ENCODE peak calls at places on chromosome 22, in eight cellular contexts. K is colonic mucosa, S is A549, X is heart left ventricle, E is ovary, A is H1, G is esophagus squamous epithelium, M is cardiac muscle cell. U is an unnamed sample. For H3K9me3 and H3K4me1, the result is how much of the 10 kb centered on the place peaks cover.

GRCh38 chr22:17258015-17258827 is 39.0 kb upstream of the ADA2 start:
- DNase-seq in K (peak), S (no peak), X (peak), E (no peak), A (peak), G (no peak), M (peak), U (peak)

GRCh38 chr22:35333220-35333619 is 33.5 kb downstream of the TOM1 start:
- DNase-seq in K (no peak), S (no peak), X (no peak), E (no peak), A (no peak), G (no peak), M (no peak), U (no peak)

GRCh38 chr22:22598144-22598543 is 39.1 kb upstream of the PRAME start:
- DNase-seq in K (no peak), S (no peak), X (no peak), E (no peak), A (no peak), G (no peak), M (no peak), U (no peak)

GRCh38 chr22:22465094-22465602 is 43.4 kb downstream of the ZNF280B start:
- DNase-seq in K (no peak), S (no peak), X (no peak), E (no peak), A (no peak), G (no peak), M (no peak), U (no peak)

GRCh38 chr22:17087176-17088131 is 2.7 kb downstream of the IL17RA start:
- DNase-seq in K (no peak), S (no peak), X (peak), E (no peak), A (no peak), G (no peak), M (no peak), U (no peak)

GRCh38 chr22:47152938-47153337 is 390.5 kb downstream of the TBC1D22A start:
- DNase-seq in K (no peak), S (no peak), X (no peak), E (no peak), A (no peak), G (no peak), M (no peak), U (no peak)

GRCh38 chr22:16964366-16964765 is 43.7 kb downstream of the GAB4 start:
- DNase-seq in K (no peak), S (no peak), X (no peak), E (no peak), A (no peak), G (no peak), M (no peak), U (no peak)

GRCh38 chr22:47411006-47411405 is 648.6 kb downstream of the TBC1D22A start:
- DNase-seq in K (no peak), S (no peak), X (no peak), E (no peak), A (no peak), G (no peak), M (no peak), U (no peak)

GRCh38 chr22:46110215-46110614 is 40.1 kb upstream of the PPARA start:
- DNase-seq in K (no peak), S (no peak), X (no peak), E (peak), A (no peak), G (no peak), M (no peak), U (no peak)

GRCh38 chr22:40533712-40534378 is 102.7 kb downstream of the MRTFA start:
- DNase-seq in K (no peak), S (peak), X (no peak), E (no peak), A (no peak), G (no peak), M (peak), U (no peak)

GRCh38 chr22:41641854-41642253 is 20.8 kb downstream of the XRCC6 start:
- DNase-seq in K (no peak), S (no peak), X (no peak), E (no peak), A (no peak), G (no peak), M (no peak), U (no peak)

GRCh38 chr22:23182289-23183106 is 2.2 kb downstream of the BCR start:
- DNase-seq in K (peak), S (no peak), X (no peak), E (no peak), A (no peak), G (no peak), M (peak), U (no peak)

GRCh38 chr22:25564320-25564978 is at the start of gene GRK3:
- DNase-seq in K (peak), S (peak), X (peak), E (peak), A (peak), G (peak), M (peak), U (peak)

GRCh38 chr22:35978889-35979288 is 49.7 kb downstream of the RBFOX2 start:
- DNase-seq in K (no peak), S (no peak), X (no peak), E (no peak), A (no peak), G (no peak), M (no peak), U (no peak)

GRCh38 chr22:50422961-50423815 is 51.6 kb downstream of the SBF1 start:
- DNase-seq in K (no peak), S (no peak), X (no peak), E (no peak), A (no peak), G (no peak), M (no peak), U (no peak)

GRCh38 chr22:46738961-46739870 is 1.2 kb upstream of the CERK start:
- DNase-seq in K (peak), S (peak), X (peak), E (peak), A (peak), G (no peak), M (no peak), U (peak)

GRCh38 chr22:33000342-33001280 is 57.6 kb downstream of the SYN3 start:
- DNase-seq in K (peak), S (peak), X (peak), E (peak), A (peak), G (no peak), M (peak), U (peak)

GRCh38 chr22:17213976-17214375 is 5.3 kb downstream of the ADA2 start:
- DNase-seq in K (peak), S (no peak), X (peak), E (no peak), A (peak), G (no peak), M (peak), U (peak)

GRCh38 chr22:41517172-41518047 is 26.9 kb downstream of the POLR3H start:
- DNase-seq in K (peak), S (peak), X (peak), E (peak), A (peak), G (no peak), M (peak), U (peak)

GRCh38 chr22:46881373-46882118 is 119.1 kb downstream of the TBC1D22A start:
- DNase-seq in K (no peak), S (no peak), X (peak), E (no peak), A (no peak), G (no peak), M (no peak), U (no peak)

GRCh38 chr22:26047920-26048319 is 121.3 kb upstream of the SEZ6L start:
- DNase-seq in K (no peak), S (no peak), X (no peak), E (no peak), A (no peak), G (no peak), M (no peak), U (no peak)

GRCh38 chr22:46654426-46654825 is 34.2 kb downstream of the GRAMD4 start:
- DNase-seq in K (no peak), S (no peak), X (no peak), E (no peak), A (no peak), G (no peak), M (no peak), U (no peak)

GRCh38 chr22:42500164-42500835 is 19.3 kb downstream of the RRP7A start:
- DNase-seq in K (peak), S (peak), X (peak), E (peak), A (peak), G (peak), M (peak), U (peak)

GRCh38 chr22:23080542-23081290 is 10.4 kb downstream of the GNAZ start:
- DNase-seq in K (no peak), S (no peak), X (no peak), E (no peak), A (no peak), G (no peak), M (no peak), U (no peak)

GRCh38 chr22:22678970-22679369 is 34.6 kb downstream of the GGTLC2 start:
- DNase-seq in K (no peak), S (no peak), X (no peak), E (no peak), A (no peak), G (no peak), M (no peak), U (no peak)

GRCh38 chr22:50529416-50530279 is at the start of gene TYMP:
- DNase-seq in K (peak), S (peak), X (peak), E (no peak), A (peak), G (no peak), M (no peak), U (peak)

GRCh38 chr22:46876357-46876934 is 114.0 kb downstream of the TBC1D22A start:
- DNase-seq in K (no peak), S (no peak), X (no peak), E (no peak), A (no peak), G (no peak), M (no peak), U (no peak)

GRCh38 chr22:21754523-21755128 is 19.0 kb upstream of the YPEL1 start:
- DNase-seq in K (peak), S (no peak), X (no peak), E (peak), A (no peak), G (no peak), M (no peak), U (no peak)

GRCh38 chr22:46573781-46574437 is 36.5 kb upstream of the CELSR1 start:
- DNase-seq in K (no peak), S (no peak), X (no peak), E (peak), A (no peak), G (no peak), M (no peak), U (peak)

GRCh38 chr22:24953294-24954113 is 988 bp downstream of the KIAA1671 start:
- DNase-seq in K (peak), S (no peak), X (peak), E (peak), A (peak), G (no peak), M (peak), U (peak)

GRCh38 chr22:27775698-27776409 is 25.7 kb downstream of the MN1 start:
- DNase-seq in K (no peak), S (no peak), X (no peak), E (no peak), A (no peak), G (no peak), M (peak), U (no peak)

GRCh38 chr22:45529966-45530575 is 27.4 kb downstream of the FBLN1 start:
- DNase-seq in K (no peak), S (no peak), X (no peak), E (no peak), A (no peak), G (no peak), M (no peak), U (no peak)

GRCh38 chr22:50576806-50577696 is 1.2 kb downstream of the CPT1B start:
- DNase-seq in K (no peak), S (no peak), X (no peak), E (no peak), A (no peak), G (no peak), M (no peak), U (no peak)

GRCh38 chr22:41848468-41848867 is 15.6 kb downstream of the SREBF2 start:
- DNase-seq in K (peak), S (no peak), X (no peak), E (no peak), A (no peak), G (no peak), M (no peak), U (peak)

GRCh38 chr22:38317237-38317994 is at the start of gene CSNK1E:
- DNase-seq in K (peak), S (peak), X (peak), E (peak), A (peak), G (no peak), M (peak), U (peak)

DNA sequence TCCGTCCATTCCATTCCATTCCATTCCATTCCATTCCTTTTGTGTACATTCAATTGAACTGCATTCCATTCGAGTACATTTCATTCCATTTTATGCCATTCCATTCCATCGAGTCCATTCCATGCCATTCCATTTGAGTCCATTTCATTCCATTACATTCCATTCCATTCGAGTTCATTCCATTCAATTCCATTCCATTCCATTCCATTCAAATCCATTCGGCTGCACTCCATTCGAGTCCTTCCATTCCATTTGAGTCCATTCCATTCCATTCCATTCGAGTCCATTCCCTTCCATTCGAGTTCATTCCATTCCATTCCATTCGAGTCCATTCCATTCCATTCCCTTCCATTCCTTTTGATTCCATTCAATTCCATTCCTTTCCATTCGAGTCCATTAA is 4800.6 kb upstream of the OR11H1 start:
- DNase-seq in K (no peak), S (no peak), X (no peak), E (no peak), A (no peak), G (no peak), M (no peak), U (no peak)
- H3K9me3 ChIP-seq in K (under half), S (under half), X (half or more), E (under half), A (under half), G (under half), M (under half), U (under half)

DNA sequence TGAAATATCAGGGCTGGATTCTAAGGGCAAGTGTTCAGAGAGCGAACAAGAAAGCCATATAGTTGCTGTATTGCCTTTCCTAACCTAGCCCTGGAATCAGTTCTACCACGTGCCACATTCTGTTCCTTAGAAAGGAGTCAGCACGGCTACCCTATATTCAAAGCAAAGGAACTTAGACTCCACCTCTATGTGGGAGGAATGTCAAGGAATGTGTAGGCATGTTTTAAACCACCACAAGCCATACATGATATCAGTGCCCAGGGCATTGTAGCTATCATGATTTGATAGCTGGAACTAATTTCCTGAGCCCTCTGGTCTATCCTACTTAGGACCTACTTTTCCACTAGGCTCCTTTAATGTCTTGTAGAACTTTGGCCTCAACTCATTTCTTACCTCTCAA is 2.5 kb upstream of the EIF4ENIF1 start:
- DNase-seq in K (no peak), S (no peak), X (no peak), E (no peak), A (no peak), G (no peak), M (no peak), U (no peak)
- H3K4me1 ChIP-seq in K (under half), S (under half), X (under half), E (under half), A (under half), G (half or more), M (under half), U (under half)

GRCh38 chr22:20507253-20508066 is at the start of gene MED15:
- DNase-seq in K (peak), S (peak), X (peak), E (peak), A (peak), G (peak), M (peak), U (peak)

GRCh38 chr22:20503816-20504215 is 3.6 kb upstream of the MED15 start:
- DNase-seq in K (peak), S (no peak), X (no peak), E (no peak), A (no peak), G (no peak), M (no peak), U (no peak)

GRCh38 chr22:20508815-20509271 is 1.4 kb downstream of the MED15 start:
- DNase-seq in K (no peak), S (no peak), X (no peak), E (no peak), A (no peak), G (no peak), M (no peak), U (no peak)

GRCh38 chr22:20509344-20510047 is 2.1 kb downstream of the MED15 start:
- DNase-seq in K (peak), S (peak), X (peak), E (peak), A (no peak), G (no peak), M (peak), U (peak)

DNA sequence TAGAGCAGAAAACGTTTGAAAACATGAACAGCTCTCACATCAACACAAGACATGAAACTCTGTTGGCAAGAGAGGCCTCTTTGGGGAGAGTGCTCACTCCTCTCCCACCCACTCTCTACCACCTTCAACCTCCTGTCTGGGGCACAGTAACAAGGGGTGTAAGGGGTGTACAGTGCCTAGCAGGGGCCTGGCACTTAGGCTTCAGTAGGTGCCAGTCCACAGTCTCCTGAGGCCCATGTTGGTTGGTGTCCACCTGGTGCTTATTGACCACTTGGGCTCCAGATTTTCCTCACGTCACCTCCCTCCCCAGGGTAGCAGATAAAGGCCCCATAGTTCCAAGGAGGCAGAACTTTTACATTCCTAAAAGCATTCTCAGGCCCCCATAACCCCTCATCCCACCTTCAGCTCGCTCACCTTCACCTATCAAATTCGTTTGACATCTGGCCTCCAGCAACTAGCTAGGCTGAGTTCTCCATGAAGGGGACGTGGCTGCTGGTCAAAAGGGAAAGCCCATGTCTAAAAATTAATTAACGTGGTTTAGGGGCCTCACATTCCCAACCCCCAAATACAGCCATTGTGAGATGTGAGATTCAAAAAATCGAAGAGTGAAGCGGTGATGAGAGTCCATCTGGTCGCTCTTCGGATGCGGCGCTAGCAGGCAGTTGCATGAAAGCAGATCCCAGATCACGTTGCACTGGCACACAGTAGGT is 712 bp upstream of the MED15 start:
- DNase-seq in K (no peak), S (no peak), X (no peak), E (no peak), A (no peak), G (no peak), M (no peak), U (no peak)
- H3K27ac ChIP-seq in K (no peak), S (peak), X (peak), E (peak), A (no peak), G (peak), M (no peak), U (peak)

GRCh38 chr22:49365191-49365837 is 462.4 kb downstream of the BRD1 start:
- DNase-seq in K (peak), S (no peak), X (no peak), E (no peak), A (no peak), G (no peak), M (no peak), U (no peak)

GRCh38 chr22:49368221-49368975 is 459.3 kb downstream of the BRD1 start:
- DNase-seq in K (peak), S (no peak), X (no peak), E (no peak), A (no peak), G (no peak), M (no peak), U (no peak)

GRCh38 chr22:49367016-49367697 is 460.5 kb downstream of the BRD1 start:
- DNase-seq in K (peak), S (no peak), X (no peak), E (no peak), A (no peak), G (no peak), M (peak), U (no peak)

GRCh38 chr22:49365910-49366309 is 461.8 kb downstream of the BRD1 start:
- DNase-seq in K (peak), S (no peak), X (no peak), E (no peak), A (no peak), G (no peak), M (no peak), U (no peak)

DNA sequence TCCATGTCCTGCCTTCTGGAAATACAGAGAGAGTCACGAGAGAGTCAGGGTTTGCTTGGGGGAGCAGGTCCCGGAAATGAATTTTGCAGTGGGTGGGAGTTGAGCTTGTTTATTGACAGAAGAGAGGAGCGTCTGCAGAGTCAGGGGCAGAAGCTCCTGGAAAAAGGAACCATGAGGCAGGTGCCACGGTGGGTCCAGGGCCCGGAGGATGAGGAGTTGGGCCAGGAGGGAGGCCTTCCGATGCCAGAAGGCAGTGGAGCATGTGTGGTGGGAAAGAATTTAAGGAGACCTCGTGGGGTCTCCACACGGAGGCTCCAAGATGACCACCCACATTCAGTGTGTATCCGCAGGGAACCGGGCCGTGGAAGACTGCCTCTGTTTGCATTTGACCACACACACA is 461.2 kb downstream of the BRD1 start:
- DNase-seq in K (no peak), S (no peak), X (no peak), E (no peak), A (no peak), G (no peak), M (no peak), U (peak)
- H3K9me3 ChIP-seq in K (under half), S (under half), X (under half), E (under half), A (under half), G (under half), M (under half), U (under half)

DNA sequence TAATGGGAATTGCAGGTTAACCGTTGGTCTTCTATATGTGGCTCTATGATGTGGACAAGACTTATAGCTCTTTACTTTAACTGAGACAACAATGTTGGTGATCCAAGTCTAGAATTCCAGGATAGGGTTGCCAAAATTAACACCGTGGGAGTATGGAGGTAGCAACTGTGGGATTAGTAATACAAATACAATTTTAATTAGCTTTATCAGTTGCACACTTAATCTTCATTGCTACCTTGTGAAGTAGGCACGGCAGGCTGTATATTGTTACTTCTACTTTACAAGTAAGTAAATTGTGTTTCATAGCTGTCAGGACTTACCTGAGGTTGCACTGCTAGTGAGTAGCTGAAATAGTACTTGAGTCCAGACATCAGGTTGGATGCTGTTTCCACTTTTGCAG is 21.0 kb downstream of the MTMR3 start:
- DNase-seq in K (no peak), S (no peak), X (no peak), E (no peak), A (no peak), G (no peak), M (no peak), U (no peak)
- H3K4me1 ChIP-seq in K (under half), S (under half), X (half or more), E (under half), A (under half), G (half or more), M (under half), U (under half)

GRCh38 chr22:39528080-39528661 is 4.4 kb downstream of the RPS19BP1 start:
- DNase-seq in K (no peak), S (no peak), X (no peak), E (peak), A (no peak), G (no peak), M (no peak), U (no peak)
- H3K27ac ChIP-seq in K (peak), S (no peak), X (no peak), E (no peak), A (no peak), G (peak), M (peak), U (peak)

GRCh38 chr22:37285937-37286336 is 3.6 kb downstream of the CYTH4 start:
- DNase-seq in K (no peak), S (no peak), X (no peak), E (no peak), A (no peak), G (no peak), M (no peak), U (no peak)
- H3K9me3 ChIP-seq in K (under half), S (under half), X (under half), E (under half), A (under half), G (under half), M (under half), U (under half)

U was measured in body of pancreas.